ENCODE peak calls at places on chromosomes 12 and 14, in ten cellular contexts. H is transverse colon, C is uterus, Y is Peyer's patch, S is adrenal gland, P is HCT116, U is spleen, J is upper lobe of left lung, A is stomach, M is A549. Q is an unnamed sample.

GRCh38 chr14:21923820-21924219 is 250.2 kb upstream of the OR4E1 start:
- DNase-seq in H (no peak), C (no peak), Y (no peak), S (no peak), P (no peak), U (no peak), J (no peak), A (no peak), M (no peak), Q (no peak)

GRCh38 chr12:12979151-12979550 is 20.9 kb downstream of the HEBP1 start:
- DNase-seq in H (no peak), C (no peak), Y (no peak), S (no peak), P (no peak), U (no peak), J (no peak), A (no peak), M (no peak), Q (no peak)

GRCh38 chr14:37903561-37904191 is 304.0 kb upstream of the SSTR1 start:
- DNase-seq in H (no peak), C (no peak), Y (no peak), S (peak), P (peak), U (no peak), J (no peak), A (no peak), M (peak), Q (no peak)

GRCh38 chr12:94039914-94040313 is 108.5 kb upstream of the PLXNC1 start:
- DNase-seq in H (no peak), C (no peak), Y (no peak), S (no peak), P (no peak), U (no peak), J (no peak), A (no peak), M (no peak), Q (no peak)

GRCh38 chr12:96044017-96044985 is 8.9 kb upstream of the LTA4H start:
- DNase-seq in H (no peak), C (no peak), Y (no peak), S (no peak), P (no peak), U (peak), J (no peak), A (no peak), M (no peak), Q (no peak)

GRCh38 chr14:63542231-63542999 is 762 bp downstream of the PPP2R5E start:
- DNase-seq in H (peak), C (peak), Y (no peak), S (peak), P (no peak), U (no peak), J (peak), A (no peak), M (no peak), Q (no peak)

GRCh38 chr12:6829532-6830220 is 1.5 kb downstream of the P3H3 start:
- DNase-seq in H (no peak), C (no peak), Y (no peak), S (no peak), P (peak), U (no peak), J (no peak), A (no peak), M (peak), Q (no peak)

GRCh38 chr14:55102141-55102547 is 26.9 kb upstream of the LGALS3 start:
- DNase-seq in H (peak), C (peak), Y (peak), S (peak), P (no peak), U (peak), J (peak), A (peak), M (peak), Q (peak)

GRCh38 chr14:85308531-85309300 is 221.2 kb upstream of the FLRT2 start:
- DNase-seq in H (no peak), C (no peak), Y (no peak), S (no peak), P (no peak), U (no peak), J (no peak), A (no peak), M (no peak), Q (no peak)

GRCh38 chr14:86652512-86652911 is 1122.6 kb downstream of the FLRT2 start:
- DNase-seq in H (no peak), C (no peak), Y (no peak), S (no peak), P (no peak), U (no peak), J (no peak), A (no peak), M (no peak), Q (no peak)

GRCh38 chr12:124927325-124928094 is 13.1 kb upstream of the UBC start:
- DNase-seq in H (peak), C (peak), Y (peak), S (peak), P (peak), U (peak), J (peak), A (peak), M (peak), Q (peak)

GRCh38 chr12:79058342-79058741 is 193.8 kb downstream of the SYT1 start:
- DNase-seq in H (no peak), C (no peak), Y (no peak), S (no peak), P (peak), U (no peak), J (no peak), A (no peak), M (peak), Q (no peak)

GRCh38 chr14:64000749-64001148 is 147.9 kb downstream of the SYNE2 start:
- DNase-seq in H (no peak), C (no peak), Y (no peak), S (no peak), P (no peak), U (no peak), J (no peak), A (no peak), M (no peak), Q (no peak)

GRCh38 chr14:90087433-90087832 is 25.6 kb downstream of the KCNK13 start:
- DNase-seq in H (peak), C (peak), Y (no peak), S (peak), P (no peak), U (no peak), J (peak), A (no peak), M (peak), Q (peak)

GRCh38 chr14:58533417-58533816 is 104.3 kb upstream of the DACT1 start:
- DNase-seq in H (no peak), C (no peak), Y (no peak), S (peak), P (no peak), U (no peak), J (no peak), A (no peak), M (no peak), Q (no peak)

GRCh38 chr12:6201199-6201608 is 1.0 kb downstream of the CD9 start:
- DNase-seq in H (peak), C (no peak), Y (peak), S (peak), P (no peak), U (no peak), J (peak), A (no peak), M (peak), Q (no peak)

GRCh38 chr12:94140556-94140955 is 7.8 kb upstream of the PLXNC1 start:
- DNase-seq in H (peak), C (no peak), Y (peak), S (peak), P (peak), U (peak), J (peak), A (peak), M (peak), Q (no peak)

GRCh38 chr14:76918176-76918750 is 92.1 kb downstream of the LRRC74A start:
- DNase-seq in H (peak), C (peak), Y (no peak), S (peak), P (no peak), U (peak), J (peak), A (peak), M (no peak), Q (peak)

GRCh38 chr12:25106818-25107217 is 88.1 kb downstream of the DNAI7 start:
- DNase-seq in H (no peak), C (no peak), Y (no peak), S (no peak), P (no peak), U (no peak), J (no peak), A (no peak), M (no peak), Q (no peak)

GRCh38 chr14:101881426-101881825 is 82.9 kb upstream of the DYNC1H1 start:
- DNase-seq in H (no peak), C (no peak), Y (no peak), S (no peak), P (no peak), U (no peak), J (no peak), A (no peak), M (no peak), Q (no peak)

GRCh38 chr14:68628605-68629310 is 164.1 kb downstream of the ZFP36L1 start:
- DNase-seq in H (peak), C (peak), Y (peak), S (no peak), P (no peak), U (no peak), J (peak), A (peak), M (no peak), Q (no peak)
- H3K4me3 ChIP-seq in H (peak), C (no peak), Y (peak), S (no peak), P (peak), U (peak), J (no peak), A (peak), M (no peak), Q (peak)

GRCh38 chr14:96385385-96385784 is 6.5 kb upstream of the AK7 start:
- DNase-seq in H (no peak), C (no peak), Y (no peak), S (no peak), P (no peak), U (no peak), J (no peak), A (no peak), M (no peak), Q (no peak)

GRCh38 chr14:96383445-96383844 is 8.5 kb upstream of the AK7 start:
- DNase-seq in H (no peak), C (no peak), Y (no peak), S (no peak), P (no peak), U (no peak), J (no peak), A (no peak), M (no peak), Q (no peak)

GRCh38 chr14:96384740-96385139 is 7.2 kb upstream of the AK7 start:
- DNase-seq in H (no peak), C (no peak), Y (no peak), S (no peak), P (no peak), U (no peak), J (no peak), A (no peak), M (no peak), Q (no peak)

GRCh38 chr14:96380735-96381134 is 11.2 kb upstream of the AK7 start:
- DNase-seq in H (no peak), C (no peak), Y (no peak), S (no peak), P (no peak), U (no peak), J (no peak), A (no peak), M (no peak), Q (no peak)

DNA sequence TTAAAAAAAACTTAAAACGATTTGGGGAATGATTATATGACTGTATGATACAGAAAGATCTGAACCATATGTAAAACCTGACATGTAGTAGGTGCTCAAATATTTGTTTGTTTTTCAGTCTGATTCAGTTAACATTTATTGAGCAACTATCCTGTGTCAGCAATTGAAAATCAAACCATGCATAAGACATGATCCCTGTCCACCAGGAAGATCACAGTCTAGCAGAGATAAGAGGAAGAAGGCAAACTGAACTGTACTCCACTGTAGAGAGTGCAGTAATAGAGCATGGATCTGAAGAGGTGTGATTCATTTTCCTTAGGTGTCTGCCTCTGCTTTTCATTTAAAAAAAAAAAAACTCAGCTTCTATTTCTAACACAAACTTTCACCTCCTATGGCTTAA is 7.9 kb upstream of the AK7 start:
- DNase-seq in H (no peak), C (no peak), Y (no peak), S (no peak), P (no peak), U (no peak), J (no peak), A (no peak), M (no peak), Q (no peak)
- TF ChIP-seq POLR2A in H (no peak), C (no peak), Y (no peak), S (no peak), P (no peak), U (no peak), J (no peak), A (no peak), M (no peak), Q (no peak)

DNA sequence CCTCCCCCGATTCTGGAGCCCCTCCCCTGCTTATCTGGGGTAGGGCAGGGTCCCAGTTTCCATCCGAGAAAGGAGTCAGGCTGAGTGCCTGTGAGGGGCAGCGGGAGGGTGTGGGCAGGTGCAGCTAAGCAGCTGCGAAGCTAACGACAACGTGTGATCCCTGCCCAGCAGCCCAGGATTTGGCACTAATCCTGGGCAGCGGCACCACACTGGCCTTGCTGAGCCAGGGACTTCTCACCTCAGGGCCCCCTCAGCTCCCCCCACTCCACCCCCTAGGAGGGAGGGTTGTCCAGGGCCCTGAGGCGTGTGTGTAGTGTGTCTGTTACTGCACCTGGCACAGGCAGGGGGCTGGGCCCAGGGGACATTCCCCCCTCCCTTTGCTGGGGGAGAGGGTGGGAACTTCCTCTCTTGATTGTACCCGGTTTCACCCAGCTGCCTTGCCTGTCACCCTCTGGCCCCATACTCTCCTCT is 1.8 kb downstream of the SMIM41 start:
- DNase-seq in H (no peak), C (no peak), Y (no peak), S (no peak), P (no peak), U (peak), J (no peak), A (no peak), M (no peak), Q (no peak)
- H3K4me3 ChIP-seq in H (peak), C (no peak), Y (peak), S (no peak), P (no peak), U (peak), J (peak), A (no peak), M (no peak), Q (peak)

GRCh38 chr12:56007148-56007891 is 10.2 kb downstream of the SUOX start:
- DNase-seq in H (peak), C (peak), Y (peak), S (peak), P (peak), U (peak), J (peak), A (peak), M (peak), Q (peak)

GRCh38 chr12:56004211-56004610 is 7.1 kb downstream of the SUOX start:
- DNase-seq in H (no peak), C (no peak), Y (no peak), S (no peak), P (no peak), U (no peak), J (no peak), A (no peak), M (no peak), Q (no peak)

GRCh38 chr12:56010112-56010570 is 10.7 kb upstream of the IKZF4 start:
- DNase-seq in H (no peak), C (no peak), Y (no peak), S (peak), P (no peak), U (no peak), J (no peak), A (no peak), M (no peak), Q (no peak)

GRCh38 chr12:56011509-56012090 is 9.2 kb upstream of the IKZF4 start:
- DNase-seq in H (no peak), C (no peak), Y (no peak), S (no peak), P (no peak), U (no peak), J (no peak), A (no peak), M (no peak), Q (no peak)

GRCh38 chr12:56007892-56008471 is 10.9 kb downstream of the SUOX start:
- DNase-seq in H (no peak), C (no peak), Y (no peak), S (peak), P (no peak), U (no peak), J (no peak), A (no peak), M (no peak), Q (peak)
- TF ChIP-seq POLR2A in H (no peak), C (no peak), Y (no peak), S (no peak), P (no peak), U (no peak), J (no peak), A (no peak), M (no peak), Q (no peak)

DNA sequence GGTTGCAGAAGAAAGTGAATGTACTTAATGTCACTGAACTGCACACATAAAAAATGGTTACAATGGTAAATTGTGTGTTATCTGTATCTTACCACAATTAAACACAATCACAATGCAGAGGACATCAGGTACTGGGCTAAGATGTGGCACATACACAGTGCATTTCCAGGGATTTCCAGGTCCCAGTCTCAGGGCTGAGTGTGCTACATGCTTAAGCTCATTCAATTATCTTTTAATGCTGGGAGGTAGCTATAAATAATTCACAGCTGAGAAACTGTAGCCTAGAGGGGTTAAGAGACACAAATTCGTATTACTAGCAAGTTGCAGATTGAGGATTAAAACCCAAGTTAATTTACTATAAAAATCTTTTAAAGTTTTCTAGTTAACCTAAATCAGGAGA is 67.1 kb downstream of the CRACR2A start:
- DNase-seq in H (no peak), C (no peak), Y (no peak), S (no peak), P (no peak), U (no peak), J (no peak), A (no peak), M (no peak), Q (no peak)
- H3K4me3 ChIP-seq in H (no peak), C (no peak), Y (no peak), S (no peak), P (no peak), U (no peak), J (no peak), A (no peak), M (no peak), Q (no peak)

GRCh38 chr14:91424813-91425719 is 7.4 kb upstream of the CCDC88C start:
- DNase-seq in H (no peak), C (no peak), Y (no peak), S (peak), P (no peak), U (no peak), J (no peak), A (peak), M (no peak), Q (no peak)

GRCh38 chr14:91429385-91429784 is 11.8 kb upstream of the CCDC88C start:
- DNase-seq in H (no peak), C (no peak), Y (no peak), S (no peak), P (no peak), U (no peak), J (no peak), A (no peak), M (no peak), Q (no peak)

GRCh38 chr14:91420686-91421085 is 3.1 kb upstream of the CCDC88C start:
- DNase-seq in H (no peak), C (no peak), Y (no peak), S (no peak), P (no peak), U (no peak), J (no peak), A (no peak), M (no peak), Q (no peak)

GRCh38 chr14:91425720-91426032 is 8.1 kb upstream of the CCDC88C start:
- DNase-seq in H (no peak), C (no peak), Y (no peak), S (no peak), P (no peak), U (no peak), J (no peak), A (no peak), M (no peak), Q (no peak)
- TF ChIP-seq POLR2A in H (no peak), C (no peak), Y (no peak), S (no peak), P (no peak), U (no peak), J (no peak), A (no peak), M (no peak), Q (no peak)